ENCODE peak calls at places on chromosomes 6 and 20, in six cellular contexts. G is A549; E is heart right ventricle; V is progenitor cell of endocrine pancreas; I is central memory CD4-positive, alpha-beta T cell; T is omental fat pad. U is an unnamed sample.

GRCh38 chr20:48959902-48960550 is 38.5 kb downstream of the ARFGEF2 start:
- DNase-seq in V (no peak), T (no peak), I (no peak), E (no peak), G (no peak), U (no peak)

GRCh38 chr20:62905536-62906117 is 20.7 kb downstream of the DIDO1 start:
- DNase-seq in T (no peak), G (no peak), E (no peak), I (no peak), V (no peak), U (no peak)

GRCh38 chr6:105594272-105594671 is 191.4 kb upstream of the PREP start:
- DNase-seq in E (no peak), G (no peak), I (no peak), T (no peak), V (no peak), U (no peak)

GRCh38 chr6:21823371-21823770 is 229.8 kb downstream of the SOX4 start:
- DNase-seq in I (no peak), G (no peak), T (no peak), E (no peak), V (no peak), U (no peak)

GRCh38 chr6:72497186-72497585 is 124.7 kb upstream of the KCNQ5 start:
- DNase-seq in I (no peak), T (no peak), V (no peak), G (no peak), E (no peak), U (no peak)

GRCh38 chr6:120899932-120900331 is 434.3 kb downstream of the TBC1D32 start:
- DNase-seq in G (no peak), I (no peak), T (no peak), E (no peak), V (no peak), U (no peak)

GRCh38 chr20:7841967-7842301 is 98.3 kb downstream of the HAO1 start:
- DNase-seq in V (no peak), T (no peak), G (peak), I (no peak), E (peak), U (peak)

GRCh38 chr6:11423667-11424066 is 113.9 kb upstream of the TMEM170B start:
- DNase-seq in I (no peak), T (no peak), E (no peak), G (no peak), V (no peak), U (no peak)

GRCh38 chr6:16677458-16677857 is 83.8 kb downstream of the ATXN1 start:
- DNase-seq in V (no peak), I (no peak), G (no peak), E (no peak), T (no peak), U (no peak)

GRCh38 chr20:31484001-31484400 is 8.9 kb downstream of the REM1 start:
- DNase-seq in E (no peak), V (no peak), G (peak), I (no peak), T (no peak), U (no peak)

GRCh38 chr6:139369568-139370046 is 4.8 kb downstream of the CITED2 start:
- DNase-seq in T (no peak), V (no peak), E (no peak), I (peak), G (peak), U (no peak)

GRCh38 chr6:56671160-56671559 is 28.5 kb upstream of the DST start:
- DNase-seq in I (no peak), E (no peak), G (no peak), T (no peak), V (no peak), U (no peak)

U was measured in gastrocnemius medialis.